ENCODE peak calls at places on chromosomes 16 and 17, in ten cellular contexts. Z, B, T, I, M, X, L, J, P and F are unnamed samples.

GRCh38 chr17:81426676-81427445 is 31.6 kb downstream of the BAHCC1 start:
- DNase-seq in L (no peak), P (no peak), I (peak), J (no peak), Z (no peak), X (no peak), M (no peak), T (peak), B (no peak), F (no peak)

GRCh38 chr16:66406534-66407368 is 20.3 kb upstream of the BEAN1 start:
- DNase-seq in I (no peak), M (no peak), B (peak), J (peak), X (peak), L (peak), T (peak), P (peak), Z (peak), F (peak)

GRCh38 chr17:62089296-62089695 is 24.2 kb upstream of the MED13 start:
- DNase-seq in P (no peak), B (no peak), I (no peak), T (no peak), X (no peak), L (no peak), Z (no peak), M (no peak), J (no peak), F (no peak)

GRCh38 chr17:38585805-38586529 is 19.8 kb downstream of the SRCIN1 start:
- DNase-seq in X (no peak), L (no peak), T (no peak), M (no peak), P (no peak), I (no peak), B (no peak), J (no peak), Z (peak), F (peak)

GRCh38 chr16:79823644-79824043 is 223.1 kb upstream of the MAF start:
- DNase-seq in I (no peak), Z (no peak), P (no peak), B (no peak), X (no peak), L (peak), T (no peak), M (no peak), J (no peak), F (no peak)

GRCh38 chr17:28018439-28019070 is 23.9 kb upstream of the NLK start:
- DNase-seq in T (no peak), P (no peak), Z (no peak), L (peak), I (no peak), J (no peak), X (peak), M (no peak), B (no peak), F (no peak)

GRCh38 chr16:89322381-89323119 is 105.0 kb downstream of the ZNF778 start:
- DNase-seq in Z (peak), I (no peak), M (no peak), J (no peak), T (no peak), B (no peak), X (peak), P (no peak), L (peak), F (peak)

GRCh38 chr16:17476414-17477259 is 5.9 kb upstream of the XYLT1 start:
- DNase-seq in X (peak), Z (peak), M (no peak), I (peak), L (peak), B (no peak), T (no peak), P (no peak), J (peak), F (peak)

GRCh38 chr16:83967838-83968482 is at the start of gene NECAB2:
- DNase-seq in M (no peak), I (no peak), P (no peak), Z (peak), J (no peak), T (no peak), X (peak), B (no peak), L (peak), F (peak)

GRCh38 chr17:76142044-76143041 is 1.3 kb upstream of the FOXJ1 start:
- DNase-seq in P (no peak), J (no peak), I (no peak), B (no peak), L (no peak), M (no peak), X (no peak), Z (peak), T (no peak), F (peak)

GRCh38 chr17:8226536-8227237 is 16.3 kb upstream of the AURKB start:
- DNase-seq in J (no peak), L (peak), Z (peak), P (no peak), X (peak), I (peak), B (no peak), M (peak), T (peak), F (no peak)

GRCh38 chr17:75552847-75553552 is 27.5 kb downstream of the LLGL2 start:
- DNase-seq in J (no peak), T (no peak), B (no peak), P (no peak), M (no peak), Z (no peak), L (no peak), X (peak), I (peak), F (no peak)

GRCh38 chr17:74605361-74605760 is 13.3 kb upstream of the CD300LD start:
- DNase-seq in T (peak), Z (no peak), B (no peak), I (no peak), L (peak), P (no peak), M (no peak), X (peak), J (no peak), F (no peak)

GRCh38 chr17:80224683-80225082 is 4.5 kb downstream of the SLC26A11 start:
- DNase-seq in B (no peak), M (no peak), P (no peak), J (no peak), T (no peak), I (no peak), L (no peak), X (no peak), Z (no peak), F (no peak)

GRCh38 chr16:77805403-77805802 is 17.0 kb downstream of the VAT1L start:
- DNase-seq in Z (no peak), X (no peak), I (no peak), L (no peak), B (no peak), T (no peak), P (no peak), M (no peak), J (no peak), F (no peak)

GRCh38 chr17:79141578-79142338 is 67.1 kb downstream of the ENGASE start:
- DNase-seq in X (no peak), Z (no peak), B (no peak), T (no peak), P (no peak), M (no peak), I (no peak), L (no peak), J (no peak), F (no peak)

GRCh38 chr16:24980077-24980793 is 34.9 kb downstream of the ARHGAP17 start:
- DNase-seq in B (no peak), Z (no peak), I (no peak), L (peak), T (no peak), J (no peak), X (no peak), P (no peak), M (no peak), F (no peak)

GRCh38 chr17:81210868-81211267 is 11.9 kb downstream of the CEP131 start:
- DNase-seq in P (no peak), T (no peak), I (no peak), L (no peak), Z (no peak), B (no peak), X (no peak), J (no peak), M (no peak), F (no peak)

GRCh38 chr17:59427996-59428395 is 96.5 kb downstream of the YPEL2 start:
- DNase-seq in M (no peak), L (peak), Z (no peak), T (peak), I (no peak), B (no peak), J (no peak), P (no peak), X (peak), F (no peak)

GRCh38 chr17:42312285-42313130 is 24.2 kb downstream of the STAT5A start:
- DNase-seq in X (peak), B (peak), J (no peak), P (peak), L (peak), I (peak), M (no peak), T (peak), Z (peak), F (peak)

GRCh38 chr17:51692917-51693316 is 432.6 kb downstream of the UTP18 start:
- DNase-seq in I (no peak), X (no peak), T (no peak), M (no peak), Z (no peak), B (no peak), L (no peak), P (no peak), J (no peak), F (no peak)

GRCh38 chr17:81035389-81036127 is 607 bp downstream of the BAIAP2 start:
- DNase-seq in L (peak), X (peak), B (no peak), I (no peak), M (no peak), T (no peak), J (no peak), P (no peak), Z (no peak), F (peak)